ENCODE peak calls at places on chromosomes 7 and 10, in four cellular contexts. One of them, this sample, is unnamed.

GRCh38 chr10:132050191-132050590 is 15.6 kb upstream of the JAKMIP3 start:
- DNase-seq in astrocyte of the hippocampus: no peak
- DNase-seq in activated CD4-positive, alpha-beta T cell treated with anti-CD3 and anti-CD28 coated beads, Interleukin-2, amount 50 U/mL, for 24 hours: no peak
- DNase-seq in RPMI8226: no peak
- DNase-seq in this sample: no peak

GRCh38 chr7:7157887-7158271 is 24.5 kb upstream of the C1GALT1 start:
- DNase-seq in RPMI8226: no peak
- DNase-seq in activated CD4-positive, alpha-beta T cell treated with anti-CD3 and anti-CD28 coated beads, Interleukin-2, amount 50 U/mL, for 24 hours: no peak
- DNase-seq in astrocyte of the hippocampus: peak
- DNase-seq in this sample: peak

GRCh38 chr10:21920633-21921032 is 82.9 kb downstream of the DNAJC1 start:
- DNase-seq in activated CD4-positive, alpha-beta T cell treated with anti-CD3 and anti-CD28 coated beads, Interleukin-2, amount 50 U/mL, for 24 hours: no peak
- DNase-seq in astrocyte of the hippocampus: peak
- DNase-seq in RPMI8226: no peak
- DNase-seq in this sample: no peak

GRCh38 chr7:46153951-46154787 is 233.1 kb upstream of the IGFBP3 start:
- DNase-seq in astrocyte of the hippocampus: peak
- DNase-seq in activated CD4-positive, alpha-beta T cell treated with anti-CD3 and anti-CD28 coated beads, Interleukin-2, amount 50 U/mL, for 24 hours: no peak
- DNase-seq in RPMI8226: peak
- DNase-seq in this sample: no peak

GRCh38 chr7:25675789-25676474 is 447.6 kb upstream of the NPVF start:
- DNase-seq in RPMI8226: no peak
- DNase-seq in activated CD4-positive, alpha-beta T cell treated with anti-CD3 and anti-CD28 coated beads, Interleukin-2, amount 50 U/mL, for 24 hours: no peak
- DNase-seq in astrocyte of the hippocampus: no peak
- DNase-seq in this sample: no peak

GRCh38 chr7:131633342-131633843 is 77.0 kb upstream of the PODXL start:
- DNase-seq in RPMI8226: no peak
- DNase-seq in astrocyte of the hippocampus: peak
- DNase-seq in activated CD4-positive, alpha-beta T cell treated with anti-CD3 and anti-CD28 coated beads, Interleukin-2, amount 50 U/mL, for 24 hours: no peak
- DNase-seq in this sample: no peak

GRCh38 chr7:100220833-100221718 is 1.3 kb downstream of the PVRIG start:
- DNase-seq in astrocyte of the hippocampus: no peak
- DNase-seq in activated CD4-positive, alpha-beta T cell treated with anti-CD3 and anti-CD28 coated beads, Interleukin-2, amount 50 U/mL, for 24 hours: peak
- DNase-seq in RPMI8226: peak
- DNase-seq in this sample: no peak

GRCh38 chr7:66899552-66900280 is 21.3 kb upstream of the TMEM248 start:
- DNase-seq in activated CD4-positive, alpha-beta T cell treated with anti-CD3 and anti-CD28 coated beads, Interleukin-2, amount 50 U/mL, for 24 hours: no peak
- DNase-seq in astrocyte of the hippocampus: no peak
- DNase-seq in RPMI8226: no peak
- DNase-seq in this sample: no peak

GRCh38 chr10:112159469-112159868 is 24.1 kb downstream of the GPAM start:
- DNase-seq in RPMI8226: no peak
- DNase-seq in activated CD4-positive, alpha-beta T cell treated with anti-CD3 and anti-CD28 coated beads, Interleukin-2, amount 50 U/mL, for 24 hours: no peak
- DNase-seq in astrocyte of the hippocampus: no peak
- DNase-seq in this sample: no peak

GRCh38 chr10:92074126-92074887 is 150.7 kb downstream of the BTAF1 start:
- DNase-seq in activated CD4-positive, alpha-beta T cell treated with anti-CD3 and anti-CD28 coated beads, Interleukin-2, amount 50 U/mL, for 24 hours: no peak
- DNase-seq in RPMI8226: peak
- DNase-seq in astrocyte of the hippocampus: no peak
- DNase-seq in this sample: peak

GRCh38 chr10:18737236-18737635 is 78.0 kb downstream of the ARL5B start:
- DNase-seq in activated CD4-positive, alpha-beta T cell treated with anti-CD3 and anti-CD28 coated beads, Interleukin-2, amount 50 U/mL, for 24 hours: no peak
- DNase-seq in astrocyte of the hippocampus: peak
- DNase-seq in RPMI8226: no peak
- DNase-seq in this sample: no peak

GRCh38 chr10:61172182-61172926 is 228.4 kb upstream of the RHOBTB1 start:
- DNase-seq in RPMI8226: no peak
- DNase-seq in astrocyte of the hippocampus: no peak
- DNase-seq in activated CD4-positive, alpha-beta T cell treated with anti-CD3 and anti-CD28 coated beads, Interleukin-2, amount 50 U/mL, for 24 hours: no peak
- DNase-seq in this sample: no peak

GRCh38 chr7:92624298-92624996 is 34.3 kb upstream of the FAM133B start:
- DNase-seq in astrocyte of the hippocampus: no peak
- DNase-seq in activated CD4-positive, alpha-beta T cell treated with anti-CD3 and anti-CD28 coated beads, Interleukin-2, amount 50 U/mL, for 24 hours: no peak
- DNase-seq in RPMI8226: no peak
- DNase-seq in this sample: no peak

GRCh38 chr10:49654036-49654693 is 25.3 kb upstream of the C10orf53 start:
- DNase-seq in RPMI8226: no peak
- DNase-seq in astrocyte of the hippocampus: no peak
- DNase-seq in activated CD4-positive, alpha-beta T cell treated with anti-CD3 and anti-CD28 coated beads, Interleukin-2, amount 50 U/mL, for 24 hours: no peak
- DNase-seq in this sample: no peak

GRCh38 chr7:82335927-82336326 is 107.7 kb downstream of the CACNA2D1 start:
- DNase-seq in RPMI8226: peak
- DNase-seq in activated CD4-positive, alpha-beta T cell treated with anti-CD3 and anti-CD28 coated beads, Interleukin-2, amount 50 U/mL, for 24 hours: no peak
- DNase-seq in astrocyte of the hippocampus: peak
- DNase-seq in this sample: peak